ENCODE peak calls at places on chromosomes 5 and 9, in eight cellular contexts. E, V, C, D, G, W, R and J are unnamed samples.

GRCh38 chr5:118195215-118195614 is 793.1 kb downstream of the DTWD2 start:
- DNase-seq in R (no peak), D (no peak), V (no peak), W (no peak), E (no peak), G (no peak), C (no peak), J (no peak)

GRCh38 chr5:132747064-132747692 is at the start of gene CCNI2:
- DNase-seq in D (peak), E (no peak), V (peak), W (peak), G (peak), R (peak), C (peak), J (no peak)

GRCh38 chr5:14580037-14581034 is 1.3 kb upstream of the OTULINL start:
- DNase-seq in R (no peak), V (peak), E (no peak), D (no peak), C (no peak), W (no peak), G (peak), J (no peak)

GRCh38 chr5:83095973-83096539 is 18.7 kb downstream of the XRCC4 start:
- DNase-seq in V (peak), W (peak), R (no peak), D (no peak), C (no peak), G (no peak), E (no peak), J (peak)

GRCh38 chr9:136729144-136729543 is 13.6 kb downstream of the LCN10 start:
- DNase-seq in W (no peak), V (peak), D (no peak), E (no peak), C (no peak), R (no peak), G (no peak), J (no peak)

GRCh38 chr5:172733179-172733973 is 37.6 kb downstream of the DUSP1 start:
- DNase-seq in G (peak), C (no peak), R (no peak), W (peak), V (peak), D (no peak), E (no peak), J (no peak)

GRCh38 chr5:78361226-78361993 is 993 bp downstream of the SCAMP1 start:
- DNase-seq in R (no peak), W (peak), D (no peak), G (peak), C (no peak), V (peak), E (no peak), J (peak)

GRCh38 chr9:134317431-134318414 is 8.5 kb upstream of the RXRA start:
- DNase-seq in V (peak), C (no peak), D (peak), W (no peak), E (no peak), G (peak), R (no peak), J (peak)

GRCh38 chr9:121567142-121568100 is 67.8 kb upstream of the GGTA1 start:
- DNase-seq in V (no peak), R (no peak), G (no peak), D (no peak), W (no peak), C (no peak), E (no peak), J (peak)

GRCh38 chr5:143691278-143692236 is 120.4 kb upstream of the HMHB1 start:
- DNase-seq in V (no peak), R (no peak), G (no peak), W (no peak), E (no peak), C (no peak), D (no peak), J (no peak)

GRCh38 chr9:96644137-96644536 is 11.0 kb downstream of the PRXL2C start:
- DNase-seq in R (no peak), V (no peak), D (no peak), G (no peak), W (no peak), C (no peak), E (no peak), J (no peak)

GRCh38 chr5:2185646-2186471 is 303.1 kb upstream of the IRX4 start:
- DNase-seq in G (peak), W (no peak), E (no peak), C (no peak), R (no peak), V (no peak), D (no peak), J (no peak)

GRCh38 chr5:151036556-151036955 is 16.2 kb downstream of the GPX3 start:
- DNase-seq in V (no peak), D (no peak), W (no peak), E (no peak), G (no peak), R (no peak), C (no peak), J (no peak)

GRCh38 chr5:155089649-155090048 is 76.1 kb downstream of the KIF4B start:
- DNase-seq in V (peak), C (no peak), G (no peak), E (no peak), R (no peak), W (no peak), D (no peak), J (no peak)

GRCh38 chr5:38601133-38601842 is 44.8 kb upstream of the LIFR start:
- DNase-seq in V (peak), D (no peak), C (no peak), G (no peak), E (no peak), R (no peak), W (no peak), J (no peak)

GRCh38 chr5:329106-329757 is 7.7 kb downstream of the AHRR start:
- DNase-seq in V (peak), W (no peak), D (no peak), G (no peak), R (no peak), E (no peak), C (no peak), J (no peak)

GRCh38 chr9:1231998-1232919 is 182.1 kb downstream of the DMRT2 start:
- DNase-seq in C (no peak), V (peak), D (no peak), G (peak), R (no peak), W (no peak), E (no peak), J (peak)

GRCh38 chr9:95966303-95966702 is 90.8 kb downstream of the ERCC6L2 start:
- DNase-seq in W (no peak), E (no peak), C (no peak), D (no peak), V (no peak), R (no peak), G (no peak), J (no peak)

GRCh38 chr9:137030528-137030927 is 1.4 kb downstream of the FUT7 start:
- DNase-seq in R (peak), G (no peak), V (no peak), D (peak), E (no peak), W (no peak), C (no peak), J (no peak)

GRCh38 chr5:82106806-82107205 is 135.0 kb downstream of the ATG10 start:
- DNase-seq in E (no peak), D (no peak), G (no peak), R (no peak), V (no peak), C (no peak), W (no peak), J (no peak)

GRCh38 chr9:6538666-6539071 is 106.9 kb downstream of the GLDC start:
- DNase-seq in V (peak), D (no peak), G (no peak), E (no peak), W (no peak), R (no peak), C (no peak), J (peak)

GRCh38 chr5:72244862-72245371 is 75.1 kb downstream of the MRPS27 start:
- DNase-seq in E (no peak), G (no peak), R (no peak), C (no peak), D (no peak), W (peak), V (peak), J (peak)

GRCh38 chr9:89095755-89096154 is 82.9 kb downstream of the SHC3 start:
- DNase-seq in R (no peak), C (no peak), V (peak), D (no peak), E (no peak), W (no peak), G (no peak), J (no peak)

GRCh38 chr9:90458485-90458884 is 184.1 kb downstream of the DIRAS2 start:
- DNase-seq in R (no peak), E (no peak), V (peak), W (peak), D (no peak), G (peak), C (no peak), J (peak)

GRCh38 chr9:101387871-101388506 is 3.2 kb upstream of the BAAT start:
- DNase-seq in R (no peak), G (no peak), C (no peak), D (no peak), V (peak), W (peak), E (no peak), J (peak)

GRCh38 chr9:456365-456764 is 241.7 kb downstream of the DOCK8 start:
- DNase-seq in D (no peak), E (no peak), W (no peak), C (no peak), V (no peak), G (no peak), R (no peak), J (peak)

GRCh38 chr9:97846347-97846746 is 6.7 kb upstream of the FOXE1 start:
- DNase-seq in W (no peak), R (no peak), E (no peak), G (no peak), V (no peak), D (no peak), C (no peak), J (no peak)

GRCh38 chr5:77767301-77767700 is 8.8 kb downstream of the TBCA start:
- DNase-seq in D (no peak), V (no peak), G (no peak), R (no peak), W (no peak), E (no peak), C (no peak), J (no peak)

GRCh38 chr5:152349683-152350526 is 55.2 kb downstream of the NMUR2 start:
- DNase-seq in W (peak), V (peak), E (peak), C (no peak), G (no peak), D (peak), R (no peak), J (peak)

GRCh38 chr5:137563646-137564474 is 64.7 kb upstream of the SPOCK1 start:
- DNase-seq in D (no peak), E (no peak), C (no peak), G (no peak), R (no peak), W (no peak), V (peak), J (peak)

GRCh38 chr9:129225815-129226214 is 47.8 kb upstream of the IER5L start:
- DNase-seq in W (peak), C (no peak), R (peak), V (peak), E (peak), D (peak), G (peak), J (peak)

GRCh38 chr5:10481241-10481932 is 39.7 kb downstream of the ROPN1L start:
- DNase-seq in R (no peak), E (no peak), G (peak), V (no peak), C (no peak), D (no peak), W (no peak), J (no peak)